ENCODE peak calls at places on chromosomes 16 and 17, in five cellular contexts. F is cardiac fibroblast, J is astrocyte of the spinal cord, E is PC-3, A is epithelial cell of esophagus. I is an unnamed sample.

GRCh38 chr17:42844271-42844670 is at the start of gene AOC2:
- DNase-seq in A (no peak), F (peak), J (no peak), E (no peak), I (peak)

GRCh38 chr16:84662471-84662870 is 14.2 kb downstream of the KLHL36 start:
- DNase-seq in A (no peak), E (no peak), F (no peak), J (no peak), I (no peak)

GRCh38 chr17:7886227-7887037 is 2.2 kb upstream of the CHD3 start:
- DNase-seq in E (peak), F (peak), A (no peak), J (peak), I (peak)

GRCh38 chr16:28298511-28298878 is 6.2 kb downstream of the SBK1 start:
- DNase-seq in J (no peak), E (no peak), F (no peak), A (no peak), I (no peak)

GRCh38 chr17:74305865-74306654 is 20.0 kb upstream of the KIF19 start:
- DNase-seq in F (no peak), E (peak), A (peak), J (no peak), I (no peak)

GRCh38 chr16:22732315-22732840 is 81.6 kb upstream of the HS3ST2 start:
- DNase-seq in E (no peak), F (no peak), A (no peak), J (no peak), I (no peak)

GRCh38 chr17:51164911-51165679 is 1.1 kb upstream of the NME2 start:
- DNase-seq in F (no peak), E (no peak), J (no peak), A (no peak), I (no peak)

GRCh38 chr17:40471856-40472732 is 28.8 kb downstream of the IGFBP4 start:
- DNase-seq in A (peak), J (no peak), F (no peak), E (no peak), I (no peak)

GRCh38 chr16:50442221-50442620 is 73.4 kb upstream of the BRD7 start:
- DNase-seq in E (no peak), F (no peak), J (no peak), A (no peak), I (no peak)

GRCh38 chr16:70687671-70688265 is 1.9 kb upstream of the MTSS2 start:
- DNase-seq in J (no peak), E (no peak), F (no peak), A (no peak), I (no peak)

GRCh38 chr16:87057951-87058560 is 259.1 kb downstream of the C16orf95 start:
- DNase-seq in E (no peak), A (no peak), J (no peak), F (no peak), I (no peak)

GRCh38 chr17:82327289-82327688 is 6.3 kb downstream of the SECTM1 start:
- DNase-seq in A (no peak), J (no peak), F (no peak), E (no peak), I (no peak)

GRCh38 chr16:84672276-84673202 is 24.2 kb downstream of the KLHL36 start:
- DNase-seq in J (peak), A (peak), F (peak), E (peak), I (peak)

GRCh38 chr16:15827299-15827698 is 29.5 kb downstream of the MYH11 start:
- DNase-seq in E (no peak), J (no peak), F (no peak), A (no peak), I (no peak)

GRCh38 chr16:69564845-69565610 is 738 bp upstream of the NFAT5 start:
- DNase-seq in F (no peak), A (no peak), E (no peak), J (peak), I (peak)

GRCh38 chr16:66399930-66400329 is 27.2 kb upstream of the BEAN1 start:
- DNase-seq in E (no peak), F (peak), J (no peak), A (no peak), I (peak)

GRCh38 chr17:73410586-73411329 is 99.0 kb upstream of the CDC42EP4 start:
- DNase-seq in E (no peak), F (no peak), J (no peak), A (no peak), I (no peak)

GRCh38 chr17:72514321-72514861 is 393.6 kb downstream of the SOX9 start:
- DNase-seq in F (peak), E (no peak), J (no peak), A (no peak), I (peak)

GRCh38 chr16:15434425-15435215 is at the start of gene BMERB1:
- DNase-seq in A (peak), F (peak), J (peak), E (peak), I (peak)

GRCh38 chr17:63134867-63135266 is 168.8 kb downstream of the TANC2 start:
- DNase-seq in A (no peak), F (no peak), E (no peak), J (no peak), I (no peak)

GRCh38 chr17:19977360-19978205 is at the start of gene AKAP10:
- DNase-seq in J (peak), A (peak), F (peak), E (peak), I (peak)

GRCh38 chr16:3127745-3128144 is 7.1 kb upstream of the ZNF213 start:
- DNase-seq in A (peak), J (no peak), F (no peak), E (no peak), I (no peak)

GRCh38 chr16:61836804-61837398 is 199.3 kb downstream of the CDH8 start:
- DNase-seq in E (no peak), J (no peak), A (no peak), F (no peak), I (peak)

GRCh38 chr16:84925092-84925772 is 86.1 kb downstream of the ZDHHC7 start:
- DNase-seq in F (peak), E (peak), J (no peak), A (peak), I (no peak)

GRCh38 chr16:88941051-88941932 is 35.7 kb downstream of the CBFA2T3 start:
- DNase-seq in A (no peak), J (no peak), F (no peak), E (no peak), I (no peak)

GRCh38 chr16:88943131-88943664 is 33.8 kb downstream of the CBFA2T3 start:
- DNase-seq in J (no peak), F (no peak), A (no peak), E (no peak), I (no peak)

GRCh38 chr16:88943741-88944140 is 33.3 kb downstream of the CBFA2T3 start:
- DNase-seq in A (no peak), J (no peak), E (no peak), F (no peak), I (no peak)

GRCh38 chr16:88940196-88941050 is 36.6 kb downstream of the CBFA2T3 start:
- DNase-seq in F (no peak), E (no peak), A (no peak), J (no peak), I (no peak)

DNA sequence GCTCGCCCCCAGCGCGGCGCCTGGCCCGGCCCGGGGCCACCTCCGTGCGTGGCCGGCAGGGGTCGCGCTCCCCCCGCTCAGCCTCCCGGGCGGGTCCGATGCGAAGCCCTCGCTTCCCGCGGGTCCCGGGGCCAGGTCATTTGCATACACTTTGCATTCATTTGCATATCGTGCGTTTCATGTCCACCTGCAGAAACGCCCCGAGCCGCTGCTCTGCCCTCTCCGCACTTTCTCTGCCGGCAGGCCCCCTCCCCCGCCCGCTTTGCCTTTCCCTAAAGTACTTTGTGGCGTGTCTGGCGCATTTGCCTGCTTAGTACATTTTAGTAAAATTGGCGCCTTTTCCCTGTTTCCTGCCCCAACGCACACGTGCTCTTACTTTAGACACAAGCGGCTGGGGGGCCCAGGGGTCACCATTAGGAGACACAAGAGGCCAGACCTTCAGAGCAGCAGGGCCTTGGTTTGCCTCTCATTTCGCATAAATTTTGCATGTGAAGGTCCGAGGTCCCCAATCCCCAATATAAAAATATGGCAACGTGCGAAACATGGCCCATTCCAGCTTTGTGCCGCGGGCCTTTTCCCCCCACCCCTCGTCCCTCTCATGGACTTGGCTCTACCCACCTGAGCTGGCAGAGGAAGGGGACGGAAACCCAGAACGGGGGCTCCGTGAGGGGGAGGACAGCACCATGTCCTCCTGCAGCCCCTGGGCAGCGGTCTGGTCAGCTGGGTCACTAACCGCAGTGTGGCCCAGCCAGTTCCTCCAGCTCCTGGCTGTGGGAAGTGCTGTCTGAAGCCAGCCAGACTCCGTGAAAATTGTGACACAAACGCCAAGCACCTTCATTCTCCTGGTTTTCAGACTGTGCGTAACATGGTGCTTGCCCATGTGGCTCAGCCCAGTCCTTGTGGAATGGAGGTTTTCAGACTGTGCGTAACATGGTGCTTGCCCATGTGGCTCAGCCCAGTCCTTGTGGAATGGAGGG is 34.8 kb downstream of the CBFA2T3 start:
- DNase-seq in J (no peak), F (peak), E (no peak), A (no peak), I (peak)
- H3K4me3 ChIP-seq in J (no peak), F (no peak), E (no peak), A (no peak), I (no peak)

DNA sequence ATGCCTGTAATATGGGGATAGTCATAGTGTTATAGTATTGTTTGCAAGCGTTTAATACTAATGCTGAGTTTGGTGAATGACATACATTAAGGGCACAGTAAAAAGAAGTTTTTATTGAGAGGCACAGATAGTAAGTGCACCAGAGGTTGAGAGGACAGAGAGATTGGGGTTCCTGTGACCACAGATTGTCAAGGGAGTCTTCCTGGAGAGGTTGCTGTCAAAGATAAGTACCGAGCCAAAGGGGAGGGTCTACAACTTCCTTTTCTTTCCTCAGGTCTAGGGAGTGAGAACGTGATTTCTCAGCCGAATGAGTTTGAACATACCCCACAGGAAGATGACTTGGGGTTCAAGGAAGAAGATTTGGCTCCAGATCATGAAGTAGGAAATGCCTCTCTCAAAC is 1.8 kb downstream of the ZNF48 start:
- DNase-seq in A (no peak), E (no peak), F (no peak), J (no peak), I (no peak)
- H3K4me3 ChIP-seq in A (no peak), E (peak), F (no peak), J (no peak), I (no peak)

GRCh38 chr17:65312718-65313382 is 175.7 kb downstream of the RGS9 start:
- DNase-seq in E (no peak), A (no peak), J (no peak), F (no peak), I (no peak)
- H3K4me3 ChIP-seq in E (no peak), A (no peak), J (no peak), F (no peak), I (no peak)

DNA sequence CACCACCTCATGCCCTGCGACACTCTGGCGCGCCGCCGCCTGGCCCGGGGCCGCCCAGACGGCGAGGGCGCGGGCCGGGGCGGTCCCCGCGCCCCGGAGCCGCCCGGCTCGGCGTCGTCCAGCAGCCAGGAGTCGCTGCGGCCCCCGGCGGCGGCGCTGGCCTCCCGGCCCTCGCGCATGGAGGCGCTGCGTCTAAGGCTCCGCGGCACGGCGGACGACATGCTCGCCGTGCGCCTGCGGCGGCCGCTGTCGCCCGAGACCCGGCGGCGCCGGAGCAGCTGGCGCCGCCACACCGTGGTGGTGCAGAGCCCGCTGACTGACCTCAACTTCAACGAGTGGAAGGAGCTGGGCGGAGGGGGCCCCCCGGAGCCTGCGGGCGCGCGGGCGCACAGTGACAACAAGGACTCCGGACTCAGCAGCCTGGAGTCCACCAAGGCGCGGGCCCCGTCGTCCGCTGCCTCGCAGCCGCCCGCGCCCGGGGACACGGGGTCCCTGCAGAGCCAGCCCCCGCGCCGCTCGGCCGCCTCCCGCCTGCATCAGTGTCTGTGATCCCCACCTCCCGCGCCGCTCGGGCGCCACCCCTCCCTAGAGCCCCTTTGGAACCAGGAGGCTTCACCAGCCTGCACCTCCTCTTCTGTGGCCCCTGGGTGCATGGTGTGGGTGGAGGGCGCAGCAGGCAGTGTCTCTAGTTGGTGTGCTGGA is 82.3 kb downstream of the ARHGAP23 start:
- DNase-seq in J (peak), A (peak), E (no peak), F (peak), I (peak)
- H3K4me3 ChIP-seq in J (no peak), A (no peak), E (no peak), F (no peak), I (no peak)

DNA sequence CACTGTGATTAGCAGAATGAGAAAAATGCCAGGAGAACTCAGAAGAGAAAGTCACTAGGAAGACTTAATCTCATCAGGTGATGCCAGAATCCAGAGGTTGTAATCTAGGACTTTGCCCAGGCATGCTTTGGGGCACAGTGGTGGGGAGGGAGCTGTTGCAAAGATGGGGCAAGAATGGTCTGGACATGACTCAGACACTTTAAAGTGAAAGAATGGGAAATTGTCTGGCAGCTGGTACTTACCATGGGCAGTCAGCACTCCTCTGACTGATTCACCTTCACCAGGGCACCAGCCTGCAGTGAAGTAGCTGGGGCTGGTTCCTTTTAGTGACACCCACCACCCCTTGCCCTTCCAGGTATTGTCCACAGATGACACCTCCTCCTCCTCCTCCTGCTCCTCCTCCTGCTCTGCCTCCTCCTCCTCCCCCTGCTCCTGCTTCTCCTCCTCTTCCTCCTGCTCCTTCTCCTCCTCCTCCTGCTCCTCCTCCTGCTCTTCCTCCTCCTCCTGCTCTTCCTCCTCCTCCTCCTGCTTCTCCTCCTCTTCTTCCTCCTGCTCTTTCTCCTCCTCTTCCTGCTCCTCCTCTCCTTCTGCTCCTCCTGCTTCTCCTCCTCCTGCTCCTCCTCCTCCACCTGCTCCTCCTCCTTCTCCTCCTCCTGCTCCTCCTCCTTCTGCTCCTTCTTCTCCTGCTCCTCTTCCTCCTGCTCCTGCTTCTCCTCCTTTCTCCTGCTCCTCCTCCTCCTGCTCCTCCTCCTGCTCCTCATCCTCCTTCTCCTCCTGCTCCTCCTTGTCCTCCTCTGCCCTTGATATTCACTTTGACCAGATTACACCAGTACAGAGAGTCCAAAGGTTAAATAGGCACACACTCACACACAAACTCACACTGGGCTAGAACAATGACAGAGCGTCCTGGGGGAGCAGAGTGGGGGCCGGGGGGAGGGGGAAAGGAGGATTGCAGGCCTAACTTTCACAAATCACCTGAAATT is at the start of gene CHD9NB:
- DNase-seq in J (peak), E (peak), F (peak), A (peak), I (peak)
- H3K4me3 ChIP-seq in J (peak), E (peak), F (peak), A (peak), I (peak)

DNA sequence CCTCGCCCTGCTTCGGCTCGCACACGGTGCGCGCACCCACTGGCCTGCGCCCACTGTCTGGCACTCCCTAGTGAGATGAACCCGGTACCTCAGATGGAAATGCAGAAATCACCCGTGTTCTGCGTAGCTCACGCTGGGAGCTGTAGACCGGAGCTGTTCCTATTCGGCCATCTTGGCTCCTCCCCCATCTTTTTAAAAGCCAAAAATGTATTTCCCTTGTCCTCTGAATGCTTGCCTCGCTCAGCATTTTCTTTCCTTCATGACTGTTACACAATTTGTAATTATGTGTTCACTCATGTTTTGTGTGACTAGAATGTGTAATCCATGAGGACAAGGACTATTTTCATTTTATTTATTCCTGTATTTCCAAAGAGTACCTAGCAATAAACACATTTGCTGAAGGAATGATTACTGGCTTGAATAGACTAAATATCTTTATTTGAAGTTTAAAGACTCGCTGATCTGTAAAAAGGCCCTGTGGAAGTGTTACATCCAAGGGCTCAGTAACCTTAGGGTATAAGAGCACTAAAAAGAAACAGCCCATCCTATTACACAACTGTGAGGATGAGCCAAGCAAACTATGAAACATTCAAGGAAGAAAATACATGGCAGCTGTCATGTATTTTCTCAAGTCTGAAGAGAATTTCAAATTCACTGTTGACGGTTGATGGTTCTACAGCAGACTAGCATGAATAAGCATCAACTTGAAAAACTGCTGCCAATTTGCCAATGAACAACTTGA is 192.7 kb downstream of the MYO1D start:
- DNase-seq in F (no peak), J (no peak), E (peak), A (peak), I (no peak)
- H3K4me3 ChIP-seq in F (no peak), J (no peak), E (peak), A (peak), I (no peak)

DNA sequence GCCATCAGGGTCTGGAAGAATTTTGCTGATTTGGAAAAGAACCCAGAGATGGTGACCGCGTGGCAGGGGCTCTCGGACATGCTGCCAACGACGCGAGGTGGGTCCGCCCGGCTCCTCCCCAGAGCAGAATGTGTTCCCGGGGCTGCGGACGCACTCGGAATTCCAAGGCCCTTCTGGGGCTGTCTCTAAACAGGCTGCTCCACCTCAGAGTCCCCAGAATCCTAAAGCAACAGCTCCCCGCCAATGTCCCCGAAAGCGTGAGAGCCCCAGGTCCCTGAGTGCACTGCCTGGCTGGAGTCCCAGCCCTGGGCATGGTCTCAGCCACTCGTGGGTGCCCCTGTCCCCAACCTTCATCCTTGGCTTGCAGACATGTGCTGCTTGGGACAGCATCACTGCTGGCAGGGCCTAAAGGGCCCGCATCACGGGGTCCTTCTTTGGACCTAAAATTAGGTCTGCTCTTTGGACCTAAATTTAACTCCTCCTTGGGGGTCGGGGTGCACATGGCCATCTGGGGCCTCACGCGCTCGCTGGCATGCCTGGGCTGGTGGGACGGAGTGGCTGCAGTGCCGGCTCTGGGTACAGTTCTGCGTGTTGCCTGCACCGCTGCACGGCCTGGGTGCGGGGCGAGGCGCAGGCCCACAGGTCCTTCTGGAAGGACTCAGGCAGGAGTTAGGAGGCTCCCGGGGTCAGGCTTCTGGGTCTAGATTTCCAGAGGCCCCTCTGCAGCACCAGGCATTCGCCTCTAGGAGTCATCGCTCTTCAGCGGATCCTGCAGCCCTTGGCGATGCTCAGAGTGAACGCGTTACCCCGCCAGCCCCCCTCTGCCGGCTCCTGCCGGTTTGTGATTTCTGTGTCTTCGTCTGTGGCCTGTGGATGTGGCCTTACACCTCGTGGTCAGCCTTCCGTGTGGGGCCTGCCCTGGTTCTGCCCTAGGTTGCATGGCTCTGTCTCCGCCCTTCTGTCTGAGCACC is 41.9 kb upstream of the CHMP6 start:
- DNase-seq in E (no peak), J (no peak), F (no peak), A (no peak), I (no peak)
- H3K4me3 ChIP-seq in E (no peak), J (no peak), F (no peak), A (no peak), I (no peak)